ENCODE peak calls at places on chromosomes 1 and 21, in six cellular contexts. N is SJSA1, Z is PC-3, Q is adrenal gland, J is neuronal stem cell, M is lower lobe of right lung. U is an unnamed sample.
A peak's percentile ranks its signal among the peaks of the same experiment; 100 is the strongest.

GRCh38 chr21:44092201-44092600 is 15.0 kb upstream of the PWP2 start:
- DNase-seq in N (no peak), Z (no peak), Q (peak; percentile 69), J (no peak), M (no peak), U (peak; percentile 68)

GRCh38 chr21:45277101-45278045 is 10.3 kb downstream of the POFUT2 start:
- DNase-seq in N (no peak), Z (no peak), Q (peak; percentile 13), J (no peak), M (peak; percentile 41), U (no peak)

GRCh38 chr1:183652547-183653467 is at the start of gene APOBEC4:
- DNase-seq in N (no peak), Z (no peak), Q (no peak), J (no peak), M (no peak), U (peak; percentile 97)

GRCh38 chr1:163307479-163308171 is 14.1 kb upstream of the NUF2 start:
- DNase-seq in N (peak; percentile 29), Z (peak; percentile 40), Q (no peak), J (no peak), M (no peak), U (no peak)

GRCh38 chr1:224880593-224881307 is 48.7 kb upstream of the DNAH14 start:
- DNase-seq in N (peak; percentile 61), Z (no peak), Q (no peak), J (peak; percentile 48), M (no peak), U (no peak)

GRCh38 chr1:8604041-8604942 is 213.1 kb downstream of the RERE start:
- DNase-seq in N (no peak), Z (no peak), Q (no peak), J (no peak), M (no peak), U (no peak)

GRCh38 chr21:40967771-40968170 is 120.8 kb upstream of the DSCAM start:
- DNase-seq in N (no peak), Z (no peak), Q (no peak), J (no peak), M (no peak), U (no peak)

GRCh38 chr1:64363616-64364015 is 106.3 kb upstream of the CACHD1 start:
- DNase-seq in N (no peak), Z (no peak), Q (no peak), J (no peak), M (no peak), U (no peak)

GRCh38 chr1:147772540-147772939 is 12.1 kb upstream of the GJA5 start:
- DNase-seq in N (no peak), Z (no peak), Q (no peak), J (no peak), M (no peak), U (no peak)

GRCh38 chr1:996851-997727 is 2.8 kb downstream of the HES4 start:
- DNase-seq in N (no peak), Z (no peak), Q (no peak), J (no peak), M (no peak), U (no peak)

DNA sequence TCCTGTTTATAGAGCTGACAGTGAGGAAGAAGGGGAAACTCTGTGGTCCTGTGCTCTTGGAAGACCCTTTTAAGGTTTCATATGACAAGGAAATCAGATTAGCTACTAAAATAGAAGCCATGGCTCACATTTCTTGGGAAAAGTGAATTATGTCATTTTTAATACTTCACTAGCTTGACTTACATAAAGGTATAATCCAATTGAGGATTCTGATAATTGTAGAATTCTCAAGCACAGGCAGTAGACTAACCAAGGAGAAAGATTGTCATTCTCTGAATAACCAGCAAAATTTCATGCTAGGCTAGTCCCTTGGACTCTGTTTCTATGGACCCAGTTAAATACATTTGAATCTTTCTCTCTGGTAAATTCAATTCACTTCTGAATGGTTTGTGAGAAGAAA is 613.0 kb upstream of the BEND5 start:
- DNase-seq in N (no peak), Z (no peak), Q (no peak), J (no peak), M (no peak), U (no peak)
- H3K9me3 ChIP-seq in N (peaks cover 4% of the 10 kb centered on the region), Z (no peaks in the 10 kb centered on the region), Q (no peaks in the 10 kb centered on the region), J (no peaks in the 10 kb centered on the region), M (no peaks in the 10 kb centered on the region), U (no peaks in the 10 kb centered on the region)

GRCh38 chr1:225889743-225890142 is 797 bp upstream of the LEFTY1 start:
- DNase-seq in N (no peak), Z (no peak), Q (no peak), J (no peak), M (no peak), U (peak; percentile 29)
- H3K4me3 ChIP-seq in N (no peak overlapping the region), Z (no peak overlapping the region), Q (no peak overlapping the region), J (no peak overlapping the region), M (no peak overlapping the region), U (no peak overlapping the region)

GRCh38 chr1:239123243-239123642 is 263.1 kb upstream of the CHRM3 start:
- DNase-seq in N (no peak), Z (no peak), Q (no peak), J (no peak), M (no peak), U (peak; percentile 48)
- H3K9me3 ChIP-seq in N (peaks cover 4% of the 10 kb centered on the region), Z (no peaks in the 10 kb centered on the region), Q (no peaks in the 10 kb centered on the region), J (no peaks in the 10 kb centered on the region), M (no peaks in the 10 kb centered on the region), U (no peaks in the 10 kb centered on the region)

DNA sequence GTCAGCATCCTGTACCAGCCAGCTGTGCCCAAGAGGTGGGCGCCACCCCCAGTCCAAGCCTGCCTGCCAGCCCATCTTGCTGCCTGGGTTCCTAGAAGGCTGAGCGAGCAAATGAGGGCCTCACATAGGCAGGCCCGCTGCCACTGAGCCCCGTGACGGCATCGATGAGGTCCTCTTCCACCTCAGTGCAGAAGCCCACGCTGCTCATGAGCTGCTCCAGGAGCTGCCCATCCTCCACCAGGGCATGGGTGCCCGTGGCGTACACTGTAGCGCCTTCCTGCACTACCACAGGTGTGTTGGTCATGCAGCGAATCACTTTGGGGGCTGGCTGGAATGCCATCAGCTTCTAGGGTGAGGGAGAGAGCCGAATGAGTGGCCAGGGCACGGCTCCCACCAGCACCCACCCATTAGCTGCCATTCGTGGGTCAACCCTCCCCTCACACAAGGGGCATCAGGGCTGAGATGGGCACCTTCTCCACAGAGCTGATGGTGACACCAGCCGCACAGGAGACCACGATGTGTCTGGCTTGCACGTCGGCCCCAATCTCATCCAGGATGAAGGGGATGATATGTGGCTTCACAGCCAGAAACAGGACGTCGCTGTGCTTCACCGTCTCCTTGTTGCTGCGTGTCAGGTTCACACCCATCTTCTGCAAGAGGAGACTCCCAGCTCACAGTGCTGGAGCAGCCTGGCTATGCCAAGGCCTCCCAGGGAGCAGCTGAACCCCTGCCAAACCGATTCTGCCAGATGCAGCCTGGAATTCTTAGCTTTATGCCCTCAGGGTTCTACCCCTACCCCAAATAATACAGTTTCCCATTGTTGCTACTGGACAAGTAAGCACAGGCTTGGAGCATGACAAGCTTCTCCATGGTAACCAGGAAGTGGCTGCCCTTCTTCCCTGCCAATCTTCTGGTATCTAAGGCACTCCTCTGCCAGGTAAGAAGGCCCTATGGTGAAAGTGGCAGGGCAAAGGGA is 2.0 kb downstream of the PYCR2 start:
- DNase-seq in N (no peak), Z (peak; percentile 91), Q (no peak), J (no peak), M (peak; percentile 35), U (peak; percentile 47)
- H3K4me3 ChIP-seq in N (no peak overlapping the region), Z (no peak overlapping the region), Q (no peak overlapping the region), J (no peak overlapping the region), M (no peak overlapping the region), U (no peak overlapping the region)

DNA sequence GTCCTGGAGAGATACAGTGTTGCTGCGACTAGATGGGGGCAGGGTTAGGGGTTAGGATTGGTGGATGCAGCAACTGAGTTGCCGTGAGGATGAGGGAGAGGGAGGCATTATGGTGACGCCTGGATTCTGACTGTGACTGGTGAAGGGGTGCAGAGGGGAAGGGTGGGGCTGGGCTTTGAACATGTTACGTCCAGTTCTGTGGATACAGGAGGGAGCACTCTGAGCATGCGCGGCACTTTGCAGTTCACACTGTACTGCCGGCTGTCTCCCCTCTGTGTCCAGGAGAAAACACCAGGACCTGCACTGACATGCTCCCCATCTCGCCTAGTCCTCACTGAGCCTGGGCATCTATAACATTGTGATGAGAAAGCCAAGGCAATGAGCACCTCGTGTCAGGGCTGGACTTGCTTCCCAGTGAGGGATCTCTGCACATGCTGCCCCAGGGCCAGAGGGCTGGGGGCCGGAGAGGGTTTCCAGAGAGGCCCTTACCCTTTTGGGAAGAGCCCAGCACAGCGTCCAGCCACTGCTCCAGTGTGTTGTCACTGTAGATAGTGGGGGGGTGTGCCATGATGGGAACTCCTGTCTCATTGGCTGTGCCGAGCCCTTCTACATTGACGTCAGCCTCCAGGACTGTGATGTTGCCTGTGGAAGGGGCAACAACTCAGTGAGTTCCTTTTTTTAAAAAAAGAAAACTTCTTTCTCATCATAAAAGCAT is 7.6 kb downstream of the FAM151A start:
- DNase-seq in N (no peak), Z (no peak), Q (peak; percentile 24), J (no peak), M (no peak), U (no peak)
- H3K9me3 ChIP-seq in N (no peaks in the 10 kb centered on the region), Z (no peaks in the 10 kb centered on the region), Q (no peaks in the 10 kb centered on the region), J (no peaks in the 10 kb centered on the region), M (no peaks in the 10 kb centered on the region), U (no peaks in the 10 kb centered on the region)

GRCh38 chr1:40701684-40702083 is 10.2 kb downstream of the NFYC start:
- DNase-seq in N (no peak), Z (no peak), Q (no peak), J (no peak), M (no peak), U (no peak)
- H3K4me3 ChIP-seq in N (no peak overlapping the region), Z (no peak overlapping the region), Q (no peak overlapping the region), J (no peak overlapping the region), M (no peak overlapping the region), U (no peak overlapping the region)

GRCh38 chr1:78519446-78519845 is 28.7 kb downstream of the PTGFR start:
- DNase-seq in N (no peak), Z (peak; percentile 16), Q (no peak), J (no peak), M (no peak), U (no peak)

GRCh38 chr1:78520216-78520615 is 29.4 kb downstream of the PTGFR start:
- DNase-seq in N (no peak), Z (no peak), Q (no peak), J (no peak), M (no peak), U (no peak)

GRCh38 chr1:78516716-78517115 is 25.9 kb downstream of the PTGFR start:
- DNase-seq in N (no peak), Z (no peak), Q (no peak), J (no peak), M (no peak), U (no peak)

GRCh38 chr1:78522136-78522535 is 31.4 kb downstream of the PTGFR start:
- DNase-seq in N (no peak), Z (no peak), Q (no peak), J (no peak), M (no peak), U (no peak)

DNA sequence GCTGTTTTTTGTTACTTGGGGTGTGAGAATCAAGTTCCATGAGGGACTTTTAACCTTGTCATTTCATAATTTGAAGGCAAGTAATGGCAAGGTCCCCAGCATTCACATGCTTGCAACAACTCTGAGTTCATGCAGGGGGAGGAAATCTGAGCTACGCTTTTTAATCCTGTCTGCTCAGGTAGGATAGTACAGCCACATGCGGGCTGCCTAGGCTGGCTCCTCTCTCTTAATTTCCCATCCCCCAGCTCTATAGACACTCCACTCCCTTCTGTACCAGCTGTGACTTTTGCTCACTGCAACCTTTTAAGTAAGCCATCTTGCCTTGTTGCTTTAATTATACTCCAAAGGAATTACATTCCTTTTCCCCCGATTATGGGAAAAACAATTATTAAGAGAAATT is 30.1 kb downstream of the PTGFR start:
- DNase-seq in N (no peak), Z (no peak), Q (no peak), J (no peak), M (no peak), U (no peak)
- H3K9me3 ChIP-seq in N (no peaks in the 10 kb centered on the region), Z (no peaks in the 10 kb centered on the region), Q (no peaks in the 10 kb centered on the region), J (no peaks in the 10 kb centered on the region), M (no peaks in the 10 kb centered on the region), U (no peaks in the 10 kb centered on the region)

U was measured in small intestine.